ENCODE peak calls at places on chromosomes 5 and 9, in four cellular contexts. I is A549, D is HEK293T, S is K562. Z is an unnamed sample.
A peak's percentile ranks its signal among the peaks of the same experiment; 100 is the strongest.

GRCh38 chr5:135822286-135822685 is 12.2 kb upstream of the SLC25A48 start:
- DNase-seq in D (no peak), I (no peak), S (no peak), Z (no peak)

GRCh38 chr9:34984049-34984448 is 5.5 kb upstream of the DNAJB5 start:
- DNase-seq in I (no peak), D (peak; percentile 32), S (peak; percentile 44), Z (peak; percentile 48)

GRCh38 chr5:88602584-88602983 is 280.4 kb downstream of the MEF2C start:
- DNase-seq in S (peak; percentile 49), I (no peak), D (no peak), Z (no peak)

GRCh38 chr9:110008663-110009062 is 199.3 kb downstream of the C9orf152 start:
- DNase-seq in S (peak; percentile 25), D (no peak), I (no peak), Z (no peak)

GRCh38 chr5:10513501-10514442 is 50.1 kb upstream of the ANKRD33B start:
- DNase-seq in S (no peak), D (no peak), I (peak; percentile 52), Z (peak; percentile 83)

GRCh38 chr5:146395233-146395632 is 51.9 kb upstream of the TCERG1 start:
- DNase-seq in D (no peak), I (no peak), S (no peak), Z (no peak)

GRCh38 chr9:21210311-21210710 is 3.4 kb upstream of the IFNA10 start:
- DNase-seq in I (no peak), S (no peak), D (no peak), Z (no peak)

GRCh38 chr9:131254107-131254491 is 22.2 kb downstream of the FAM78A start:
- DNase-seq in S (no peak), I (no peak), D (no peak), Z (no peak)

GRCh38 chr9:87350915-87351314 is 146.8 kb upstream of the DAPK1 start:
- DNase-seq in D (no peak), I (no peak), S (no peak), Z (no peak)

GRCh38 chr5:146947181-146947941 is 68.8 kb upstream of the PPP2R2B start:
- DNase-seq in I (peak; percentile 1), D (peak; percentile 21), S (peak; percentile 14), Z (peak; percentile 4)

GRCh38 chr5:139394123-139394653 is 716 bp downstream of the PROB1 start:
- DNase-seq in S (no peak), D (no peak), I (no peak), Z (no peak)

GRCh38 chr5:89956838-89957237 is 452.7 kb downstream of the CETN3 start:
- DNase-seq in D (no peak), S (no peak), I (no peak), Z (no peak)

GRCh38 chr9:78386746-78387145 is 89.8 kb downstream of the PSAT1 start:
- DNase-seq in D (no peak), S (no peak), I (no peak), Z (peak; percentile 19)

DNA sequence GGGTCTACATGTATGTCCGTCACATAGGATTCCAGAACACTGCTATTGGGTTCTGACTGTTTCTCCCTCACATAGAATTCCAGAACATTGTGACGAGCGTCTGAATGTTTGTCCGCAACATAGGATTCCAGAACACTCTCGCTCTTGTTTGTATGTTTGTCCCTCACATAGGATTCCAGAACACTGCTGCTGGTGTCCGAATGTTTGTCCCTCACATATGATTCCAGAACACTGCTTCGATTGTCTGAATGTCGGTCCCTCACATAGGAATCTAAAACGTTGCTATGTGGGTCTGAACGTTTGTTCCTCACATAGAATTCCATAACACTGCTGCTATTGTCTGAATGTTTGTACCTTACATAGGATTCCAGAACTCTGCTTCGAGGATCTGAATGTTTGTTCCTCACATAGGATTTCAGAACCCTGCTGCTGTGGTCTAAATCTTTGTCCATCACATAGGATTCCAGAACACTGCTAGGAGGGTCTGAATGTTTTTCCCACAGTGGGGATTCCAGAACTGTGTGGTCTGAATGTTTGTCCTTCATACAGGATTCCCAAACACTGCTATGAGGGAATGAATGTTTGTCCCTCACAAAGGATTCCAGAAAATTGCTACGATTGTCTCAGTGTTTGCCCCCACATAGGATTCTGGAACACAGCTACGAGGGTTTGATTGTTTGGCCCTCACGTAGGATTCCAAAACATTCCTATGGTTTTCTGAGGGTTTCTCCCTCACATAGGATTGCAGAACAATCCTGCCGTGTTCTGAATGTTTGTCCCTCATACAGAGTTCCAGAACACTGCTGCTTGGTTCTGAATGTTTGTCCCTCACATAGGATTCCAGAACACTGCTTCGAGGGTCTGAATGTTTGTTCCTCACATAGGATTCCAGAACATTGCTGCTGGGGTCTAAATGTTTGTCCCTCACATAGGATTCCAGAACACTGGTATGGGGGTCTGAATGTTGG is 220.5 kb downstream of the FOXD4L6 start:
- DNase-seq in D (no peak), S (no peak), I (no peak), Z (no peak)
- TF ChIP-seq BHLHE40 in D (no peak), S (no peak), I (no peak), Z (no peak)

GRCh38 chr5:165161204-165161603 is 1655.8 kb downstream of the MAT2B start:
- DNase-seq in D (peak; percentile 25), I (no peak), S (no peak), Z (no peak)
- TF ChIP-seq BHLHE40 in D (no peak), I (no peak), S (no peak), Z (no peak)

GRCh38 chr9:17742065-17742464 is 163.2 kb downstream of the SH3GL2 start:
- DNase-seq in D (peak; percentile 7), I (no peak), S (no peak), Z (no peak)

GRCh38 chr9:17739022-17739421 is 160.2 kb downstream of the SH3GL2 start:
- DNase-seq in S (no peak), I (no peak), D (no peak), Z (no peak)

GRCh38 chr9:17750285-17750684 is 171.4 kb downstream of the SH3GL2 start:
- DNase-seq in S (no peak), D (no peak), I (no peak), Z (no peak)

GRCh38 chr9:17744786-17745185 is 165.9 kb downstream of the SH3GL2 start:
- DNase-seq in I (no peak), S (no peak), D (peak; percentile 8), Z (peak; percentile 12)
- TF ChIP-seq BHLHE40 in I (no peak), S (no peak), D (no peak), Z (no peak)

GRCh38 chr5:148406406-148406805 is 22.6 kb downstream of the FBXO38 start:
- DNase-seq in D (no peak), I (no peak), S (no peak), Z (no peak)

GRCh38 chr5:148397968-148398595 is 14.3 kb downstream of the FBXO38 start:
- DNase-seq in I (no peak), S (no peak), D (no peak), Z (no peak)

GRCh38 chr5:148403344-148403743 is 19.6 kb downstream of the FBXO38 start:
- DNase-seq in I (no peak), S (no peak), D (no peak), Z (no peak)

GRCh38 chr5:148398698-148399121 is 15.0 kb downstream of the FBXO38 start:
- DNase-seq in I (no peak), S (no peak), D (no peak), Z (no peak)

GRCh38 chr5:148401604-148402003 is 17.8 kb downstream of the FBXO38 start:
- DNase-seq in S (no peak), I (no peak), D (no peak), Z (peak; percentile 48)
- TF ChIP-seq BHLHE40 in S (no peak), I (no peak), D (no peak), Z (no peak)